ENCODE peak calls at places on chromosome 22, in five cellular contexts. K is stimulated activated CD8-positive, alpha-beta memory T cell treated with anti-CD3 and anti-CD28 coated beads, Interleukin-12 subunit alpha, Interleukin-12 subunit beta, amount 100 ng/mL, for 1 hour; L is amygdala; P is NCI-H69; Y is cardiac fibroblast. T is an unnamed sample.

GRCh38 chr22:49638788-49639187 is 188.9 kb downstream of the BRD1 start:
- DNase-seq in Y (no peak), K (no peak), L (no peak), P (no peak), T (no peak)

GRCh38 chr22:47692811-47693210 is 930.4 kb downstream of the TBC1D22A start:
- DNase-seq in K (no peak), P (peak; percentile 18), Y (no peak), L (no peak), T (no peak)

GRCh38 chr22:47064416-47064815 is 302.0 kb downstream of the TBC1D22A start:
- DNase-seq in Y (no peak), K (no peak), L (no peak), P (no peak), T (no peak)

GRCh38 chr22:24548812-24549211 is 6.1 kb downstream of the GUCD1 start:
- DNase-seq in P (no peak), Y (no peak), K (no peak), L (no peak), T (no peak)

GRCh38 chr22:24564376-24565058 is 8.7 kb downstream of the SNRPD3 start:
- DNase-seq in Y (peak; percentile 82), L (no peak), K (no peak), P (no peak), T (no peak)

GRCh38 chr22:41915035-41915782 is at the start of gene SHISA8:
- DNase-seq in P (peak; percentile 78), Y (peak; percentile 56), K (no peak), L (no peak), T (peak; percentile 26)

GRCh38 chr22:21762712-21763581 is 27.4 kb upstream of the YPEL1 start:
- DNase-seq in Y (no peak), P (no peak), K (peak; percentile 13), L (no peak), T (no peak)

GRCh38 chr22:26805131-26805530 is 147.7 kb downstream of the MIAT start:
- DNase-seq in P (no peak), K (no peak), Y (no peak), L (no peak), T (no peak)

GRCh38 chr22:30262917-30263741 is 3.5 kb downstream of the OSM start:
- DNase-seq in Y (peak; percentile 72), P (peak; percentile 72), K (peak; percentile 69), L (peak; percentile 26), T (peak; percentile 80)

GRCh38 chr22:26632422-26633155 is 10.8 kb downstream of the CRYBA4 start:
- DNase-seq in Y (peak; percentile 41), L (no peak), P (no peak), K (no peak), T (no peak)

GRCh38 chr22:30701872-30702271 is 7.2 kb downstream of the OSBP2 start:
- DNase-seq in P (no peak), K (no peak), Y (no peak), L (no peak), T (no peak)

GRCh38 chr22:28381427-28382167 is 298.0 kb downstream of the TTC28 start:
- DNase-seq in K (no peak), L (no peak), P (peak; percentile 14), Y (peak; percentile 21), T (no peak)

GRCh38 chr22:24694971-24695928 is 79.3 kb downstream of the PIWIL3 start:
- DNase-seq in Y (no peak), L (no peak), K (no peak), P (peak; percentile 78), T (no peak)

GRCh38 chr22:46001426-46002106 is 24.6 kb upstream of the WNT7B start:
- DNase-seq in Y (no peak), K (no peak), P (peak; percentile 100), L (no peak), T (no peak)

GRCh38 chr22:44402196-44403111 is 89.7 kb upstream of the SHISAL1 start:
- DNase-seq in P (no peak), Y (no peak), L (no peak), K (no peak), T (no peak)

GRCh38 chr22:49724030-49724892 is 103.4 kb downstream of the BRD1 start:
- DNase-seq in Y (no peak), P (peak; percentile 91), L (no peak), K (no peak), T (peak; percentile 67)

GRCh38 chr22:42188808-42189447 is 58.3 kb upstream of the CYP2D6 start:
- DNase-seq in P (peak; percentile 27), Y (no peak), L (no peak), K (no peak), T (no peak)

GRCh38 chr22:48954781-48955311 is 872.8 kb downstream of the BRD1 start:
- DNase-seq in P (peak; percentile 9), Y (no peak), L (no peak), K (no peak), T (no peak)

GRCh38 chr22:39470462-39471335 is 13.9 kb downstream of the MGAT3 start:
- DNase-seq in K (no peak), P (no peak), Y (no peak), L (no peak), T (peak; percentile 72)

GRCh38 chr22:46454910-46455269 is 82.5 kb downstream of the CELSR1 start:
- DNase-seq in L (no peak), P (no peak), K (no peak), Y (no peak), T (no peak)

GRCh38 chr22:30982501-30982900 is 13.4 kb downstream of the TUG1 start:
- DNase-seq in Y (no peak), L (no peak), K (no peak), P (no peak), T (no peak)

GRCh38 chr22:32847067-32847491 is 45.6 kb downstream of the TIMP3 start:
- DNase-seq in L (no peak), Y (peak; percentile 28), K (no peak), P (no peak), T (no peak)

GRCh38 chr22:31122532-31123291 is at the start of gene INPP5J:
- DNase-seq in P (peak; percentile 97), L (peak; percentile 16), K (no peak), Y (peak; percentile 36), T (peak; percentile 46)

GRCh38 chr22:27460596-27461347 is 340.8 kb downstream of the MN1 start:
- DNase-seq in L (no peak), P (no peak), K (no peak), Y (peak; percentile 83), T (no peak)

GRCh38 chr22:27494821-27495220 is 306.7 kb downstream of the MN1 start:
- DNase-seq in L (no peak), Y (no peak), P (no peak), K (no peak), T (no peak)

GRCh38 chr22:26487996-26488395 is 4.3 kb downstream of the SRRD start:
- DNase-seq in L (no peak), Y (no peak), K (no peak), P (no peak), T (no peak)

GRCh38 chr22:45039206-45039605 is 29.4 kb upstream of the PHF21B start:
- DNase-seq in K (no peak), L (no peak), P (no peak), Y (no peak), T (no peak)

GRCh38 chr22:43009444-43009843 is 5.5 kb downstream of the PACSIN2 start:
- DNase-seq in P (no peak), L (no peak), K (no peak), Y (no peak), T (no peak)

GRCh38 chr22:48869161-48869560 is 958.5 kb downstream of the BRD1 start:
- DNase-seq in L (no peak), Y (no peak), K (no peak), P (no peak), T (no peak)

GRCh38 chr22:20881231-20881630 is 22.4 kb downstream of the SNAP29 start:
- DNase-seq in L (no peak), K (no peak), P (no peak), Y (no peak), T (no peak)

T was measured in NCI-H82.